ENCODE peak calls at places on chromosomes 1 and 21, in six cellular contexts. X is left lung; Z is effector memory CD4-positive, alpha-beta T cell; F is AG10803; N is small intestine; K is lung. S is an unnamed sample.

GRCh38 chr1:160353223-160353622 is 10.0 kb downstream of the NCSTN start:
- DNase-seq in X (no peak), Z (no peak), F (peak), N (no peak), K (no peak), S (no peak)

GRCh38 chr1:20472860-20473711 is 12.9 kb downstream of the CAMK2N1 start:
- DNase-seq in X (no peak), Z (no peak), F (no peak), N (peak), K (no peak), S (no peak)

GRCh38 chr1:223249854-223250631 is 107.0 kb upstream of the TLR5 start:
- DNase-seq in X (no peak), Z (no peak), F (no peak), N (peak), K (no peak), S (no peak)

GRCh38 chr1:68175621-68176398 is 56.5 kb downstream of the WLS start:
- DNase-seq in X (no peak), Z (no peak), F (peak), N (peak), K (no peak), S (no peak)

GRCh38 chr1:44327679-44328491 is 27.2 kb downstream of the ERI3 start:
- DNase-seq in X (peak), Z (no peak), F (peak), N (peak), K (peak), S (peak)

GRCh38 chr1:151085953-151086559 is 15.5 kb downstream of the GABPB2 start:
- DNase-seq in X (no peak), Z (no peak), F (no peak), N (no peak), K (no peak), S (no peak)

GRCh38 chr1:211635602-211636205 is 39.7 kb downstream of the NEK2 start:
- DNase-seq in X (no peak), Z (no peak), F (peak), N (no peak), K (no peak), S (no peak)

GRCh38 chr21:25385912-25386474 is 221.3 kb downstream of the MRPL39 start:
- DNase-seq in X (no peak), Z (no peak), F (peak), N (peak), K (no peak), S (no peak)

GRCh38 chr1:84772428-84772943 is 82.2 kb upstream of the SSX2IP start:
- DNase-seq in X (no peak), Z (peak), F (peak), N (peak), K (peak), S (peak)

GRCh38 chr1:117553468-117553867 is 52.4 kb upstream of the TENT5C start:
- DNase-seq in X (no peak), Z (no peak), F (no peak), N (no peak), K (no peak), S (no peak)

GRCh38 chr1:71339238-71339637 is 258.4 kb upstream of the ZRANB2 start:
- DNase-seq in X (no peak), Z (no peak), F (no peak), N (no peak), K (no peak), S (no peak)

GRCh38 chr1:167375949-167376348 is 142.4 kb downstream of the CD247 start:
- DNase-seq in X (no peak), Z (no peak), F (no peak), N (no peak), K (no peak), S (no peak)

GRCh38 chr1:5099558-5099957 is 445.1 kb downstream of the AJAP1 start:
- DNase-seq in X (no peak), Z (no peak), F (no peak), N (peak), K (peak), S (no peak)

GRCh38 chr21:42545317-42545716 is 31.7 kb downstream of the SLC37A1 start:
- DNase-seq in X (no peak), Z (no peak), F (no peak), N (no peak), K (no peak), S (no peak)

GRCh38 chr1:150966011-150966410 is 8.6 kb downstream of the CERS2 start:
- DNase-seq in X (no peak), Z (no peak), F (no peak), N (no peak), K (no peak), S (no peak)

GRCh38 chr21:41521489-41522027 is 13.6 kb upstream of the TMPRSS2 start:
- DNase-seq in X (no peak), Z (no peak), F (no peak), N (no peak), K (no peak), S (no peak)

GRCh38 chr1:1196431-1197187 is 9.8 kb downstream of the TNFRSF18 start:
- DNase-seq in X (peak), Z (no peak), F (no peak), N (no peak), K (no peak), S (no peak)

GRCh38 chr1:175072131-175072941 is 4.7 kb downstream of the TNN start:
- DNase-seq in X (no peak), Z (no peak), F (peak), N (no peak), K (no peak), S (no peak)

GRCh38 chr1:165726169-165726568 is 27.8 kb upstream of the ALDH9A1 start:
- DNase-seq in X (no peak), Z (no peak), F (no peak), N (no peak), K (no peak), S (no peak)

GRCh38 chr1:61007534-61008364 is 74.6 kb upstream of the NFIA start:
- DNase-seq in X (no peak), Z (no peak), F (no peak), N (no peak), K (no peak), S (no peak)

GRCh38 chr1:222331340-222331739 is 216.6 kb downstream of the HHIPL2 start:
- DNase-seq in X (no peak), Z (no peak), F (peak), N (no peak), K (no peak), S (no peak)

GRCh38 chr1:210663730-210664573 is 335.2 kb downstream of the HHAT start:
- DNase-seq in X (no peak), Z (no peak), F (no peak), N (no peak), K (no peak), S (no peak)

GRCh38 chr1:210260087-210260486 is 27.5 kb downstream of the SERTAD4 start:
- DNase-seq in X (no peak), Z (no peak), F (peak), N (no peak), K (no peak), S (no peak)

GRCh38 chr1:97806996-97807395 is 113.8 kb downstream of the DPYD start:
- DNase-seq in X (no peak), Z (no peak), F (peak), N (peak), K (no peak), S (no peak)

GRCh38 chr1:24748191-24749121 is 3.2 kb downstream of the CLIC4 start:
- DNase-seq in X (no peak), Z (no peak), F (no peak), N (no peak), K (no peak), S (no peak)

GRCh38 chr1:24749886-24750285 is 4.6 kb downstream of the CLIC4 start:
- DNase-seq in X (no peak), Z (no peak), F (no peak), N (no peak), K (no peak), S (no peak)

GRCh38 chr1:24751833-24752232 is 6.6 kb downstream of the CLIC4 start:
- DNase-seq in X (no peak), Z (no peak), F (peak), N (no peak), K (no peak), S (no peak)

GRCh38 chr1:24752305-24752704 is 7.1 kb downstream of the CLIC4 start:
- DNase-seq in X (no peak), Z (no peak), F (no peak), N (no peak), K (no peak), S (no peak)

DNA sequence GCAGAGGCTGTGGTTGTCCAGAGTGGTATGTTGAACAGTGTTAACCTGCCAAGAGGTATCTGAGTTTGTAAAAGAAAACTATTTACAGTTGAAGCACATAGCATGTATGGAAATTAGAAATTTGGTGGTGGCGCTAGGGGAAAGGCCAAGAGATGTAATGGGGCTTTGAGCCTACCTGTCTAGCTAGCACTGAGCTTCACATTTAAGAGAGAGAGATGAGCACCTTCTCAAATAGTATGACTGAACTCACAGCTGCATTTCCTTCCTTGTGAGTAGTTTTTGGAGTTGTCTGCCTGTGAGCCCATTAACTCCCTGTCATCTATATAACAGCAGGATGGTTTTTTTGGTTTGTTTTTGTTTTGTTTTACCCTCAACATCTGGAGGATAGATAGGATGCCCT is 4.0 kb downstream of the CLIC4 start:
- DNase-seq in X (no peak), Z (no peak), F (no peak), N (no peak), K (no peak), S (no peak)
- H3K4me3 ChIP-seq in X (no peak), Z (no peak), F (no peak), N (no peak), K (no peak), S (no peak)

DNA sequence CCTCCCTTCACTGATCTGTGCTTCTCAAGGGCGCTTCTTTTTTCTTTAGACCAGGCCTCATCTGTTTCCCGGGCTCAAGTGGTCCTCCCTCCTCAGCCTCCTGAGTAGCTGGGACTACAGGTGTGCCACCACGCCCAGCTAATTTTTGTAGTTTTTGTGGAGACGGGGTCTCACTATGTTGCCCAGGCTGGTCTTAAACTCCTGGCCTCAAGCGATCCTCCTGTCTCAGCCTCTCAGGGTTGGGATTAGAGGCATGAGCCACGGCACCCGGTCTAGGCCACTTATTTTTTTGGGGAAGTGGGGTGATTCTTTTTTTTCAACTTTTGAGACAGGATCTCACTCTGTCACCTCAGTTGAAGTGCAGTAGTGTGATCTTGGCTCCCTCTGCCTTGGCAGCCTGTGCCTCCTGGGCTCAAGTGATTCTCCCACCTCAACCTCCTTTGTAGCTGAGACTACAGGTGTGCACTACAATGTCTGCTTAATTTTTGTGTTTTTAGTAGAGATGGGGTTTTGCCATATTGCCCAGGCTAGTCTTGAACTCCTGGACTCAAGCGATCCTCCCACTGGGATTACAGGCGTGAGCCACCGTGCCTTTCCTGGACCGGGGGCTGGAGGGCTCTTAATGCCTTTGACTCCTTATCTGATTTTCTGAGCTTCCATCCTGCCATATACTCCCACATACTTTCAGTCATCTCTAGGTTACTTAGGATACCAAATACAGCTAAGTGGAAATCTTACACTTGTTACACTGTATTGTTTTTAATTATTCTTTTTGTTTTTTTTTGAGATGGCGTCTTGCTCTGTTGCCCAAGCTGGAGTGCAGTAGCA is 18.9 kb downstream of the MFAP2 start:
- DNase-seq in X (no peak), Z (no peak), F (no peak), N (no peak), K (no peak), S (no peak)
- H3K4me3 ChIP-seq in X (peak), Z (peak), F (peak), N (no peak), K (no peak), S (peak)

DNA sequence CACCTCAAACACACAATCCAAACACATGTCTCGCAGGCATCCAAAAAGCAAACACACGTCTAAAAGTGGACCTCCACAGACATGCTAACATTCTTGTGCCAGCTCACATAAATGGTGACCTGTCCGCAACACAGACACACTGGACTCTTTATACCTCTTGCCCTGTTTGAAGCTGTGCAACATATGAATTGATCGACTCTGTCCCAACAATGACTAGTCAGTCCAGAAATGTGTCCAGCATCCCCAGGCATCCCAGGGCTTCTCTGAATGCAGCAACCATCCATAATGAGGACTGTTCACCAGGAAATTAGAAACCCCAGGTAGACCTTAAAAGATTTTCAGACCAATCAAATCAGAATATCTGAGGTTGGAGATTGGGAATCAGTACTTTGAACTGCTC is 3.2 kb downstream of the DDR2 start:
- DNase-seq in X (no peak), Z (no peak), F (peak), N (no peak), K (no peak), S (no peak)
- H3K4me3 ChIP-seq in X (no peak), Z (no peak), F (peak), N (no peak), K (no peak), S (peak)

GRCh38 chr1:156497743-156498446 is 2.7 kb downstream of the MEF2D start:
- DNase-seq in X (no peak), Z (no peak), F (no peak), N (no peak), K (no peak), S (no peak)

GRCh38 chr1:156495401-156496140 is 5.0 kb downstream of the MEF2D start:
- DNase-seq in X (no peak), Z (no peak), F (no peak), N (no peak), K (no peak), S (no peak)

GRCh38 chr1:156494309-156494895 is 6.2 kb downstream of the MEF2D start:
- DNase-seq in X (no peak), Z (no peak), F (no peak), N (no peak), K (no peak), S (no peak)

GRCh38 chr1:156497078-156497742 is 3.4 kb downstream of the MEF2D start:
- DNase-seq in X (no peak), Z (no peak), F (no peak), N (peak), K (no peak), S (no peak)

GRCh38 chr1:156496211-156496761 is 4.3 kb downstream of the MEF2D start:
- DNase-seq in X (no peak), Z (no peak), F (no peak), N (no peak), K (no peak), S (no peak)
- H3K4me3 ChIP-seq in X (no peak), Z (no peak), F (peak), N (no peak), K (no peak), S (peak)

GRCh38 chr1:157968503-157968902 is 24.9 kb upstream of the KIRREL1 start:
- DNase-seq in X (no peak), Z (no peak), F (peak), N (peak), K (no peak), S (no peak)
- H3K4me3 ChIP-seq in X (no peak), Z (no peak), F (no peak), N (no peak), K (no peak), S (no peak)

GRCh38 chr1:203652718-203653461 is 26.3 kb downstream of the ATP2B4 start:
- DNase-seq in X (no peak), Z (no peak), F (no peak), N (peak), K (no peak), S (no peak)

GRCh38 chr1:203645996-203646395 is 19.4 kb downstream of the ATP2B4 start:
- DNase-seq in X (no peak), Z (no peak), F (no peak), N (no peak), K (no peak), S (no peak)

GRCh38 chr1:203649551-203650011 is 22.9 kb downstream of the ATP2B4 start:
- DNase-seq in X (no peak), Z (peak), F (no peak), N (no peak), K (no peak), S (no peak)

GRCh38 chr1:203648281-203648680 is 21.6 kb downstream of the ATP2B4 start:
- DNase-seq in X (no peak), Z (no peak), F (no peak), N (no peak), K (no peak), S (no peak)

GRCh38 chr1:203650012-203650836 is 23.6 kb downstream of the ATP2B4 start:
- DNase-seq in X (peak), Z (peak), F (no peak), N (peak), K (peak), S (no peak)
- H3K4me3 ChIP-seq in X (no peak), Z (peak), F (peak), N (peak), K (no peak), S (peak)

GRCh38 chr1:58017641-58018040 is 528.9 kb downstream of the OMA1 start:
- DNase-seq in X (no peak), Z (no peak), F (no peak), N (no peak), K (no peak), S (no peak)

GRCh38 chr1:58011978-58012377 is 534.5 kb downstream of the OMA1 start:
- DNase-seq in X (no peak), Z (no peak), F (no peak), N (no peak), K (no peak), S (no peak)

GRCh38 chr1:58013237-58013636 is 533.3 kb downstream of the OMA1 start:
- DNase-seq in X (no peak), Z (no peak), F (no peak), N (no peak), K (no peak), S (no peak)
- H3K4me3 ChIP-seq in X (no peak), Z (no peak), F (no peak), N (no peak), K (no peak), S (no peak)

S was measured in breast epithelium.